ENCODE peak calls at places on chromosome 10, in four cellular contexts. R is Panc1, U is IMR-90, Z is lower lobe of right lung. O is an unnamed sample. For H3K4me1, the result is how much of the 10 kb centered on the place peaks cover.

GRCh38 chr10:34320265-34320664 is 494.8 kb downstream of the PARD3 start:
- DNase-seq in R (no peak), U (no peak), Z (no peak), O (no peak)

GRCh38 chr10:130218181-130218641 is 82.0 kb downstream of the GLRX3 start:
- DNase-seq in R (no peak), U (no peak), Z (no peak), O (peak)

GRCh38 chr10:129548534-129549130 is 81.6 kb downstream of the MGMT start:
- DNase-seq in R (no peak), U (no peak), Z (no peak), O (no peak)

GRCh38 chr10:124450783-124451057 is 885 bp upstream of the NKX1-2 start:
- DNase-seq in R (no peak), U (no peak), Z (no peak), O (no peak)

GRCh38 chr10:86710987-86711236 is 42.6 kb downstream of the LDB3 start:
- DNase-seq in R (no peak), U (no peak), Z (no peak), O (no peak)

GRCh38 chr10:3067045-3067858 is at the start of gene PFKP:
- DNase-seq in R (no peak), U (no peak), Z (no peak), O (no peak)

GRCh38 chr10:112092529-112092928 is 91.0 kb downstream of the GPAM start:
- DNase-seq in R (no peak), U (no peak), Z (no peak), O (no peak)

GRCh38 chr10:86733260-86733671 is 23.2 kb upstream of the BMPR1A start:
- DNase-seq in R (no peak), U (peak), Z (no peak), O (no peak)

GRCh38 chr10:35268791-35269257 is 67.5 kb upstream of the CCNY start:
- DNase-seq in R (no peak), U (no peak), Z (no peak), O (no peak)

GRCh38 chr10:31304261-31304970 is 14.6 kb upstream of the ZEB1 start:
- DNase-seq in R (no peak), U (peak), Z (no peak), O (no peak)

GRCh38 chr10:46026106-46026505 is 4.3 kb downstream of the NCOA4 start:
- DNase-seq in R (no peak), U (no peak), Z (no peak), O (no peak)
- H3K4me1 ChIP-seq in R (half or more), U (under half), Z (half or more), O (half or more)

GRCh38 chr10:97292097-97292861 is at the start of gene ARHGAP19:
- DNase-seq in R (peak), U (peak), Z (peak), O (peak)
- TF ChIP-seq CTCF in R (no peak), U (peak), Z (peak), O (peak)

GRCh38 chr10:80185522-80186299 is 19.6 kb downstream of the ANXA11 start:
- DNase-seq in R (no peak), U (no peak), Z (no peak), O (no peak)

GRCh38 chr10:80186364-80187012 is 18.8 kb downstream of the ANXA11 start:
- DNase-seq in R (no peak), U (no peak), Z (peak), O (no peak)

GRCh38 chr10:80188713-80189112 is 16.6 kb downstream of the ANXA11 start:
- DNase-seq in R (no peak), U (no peak), Z (no peak), O (no peak)

GRCh38 chr10:80187465-80188409 is 17.6 kb downstream of the ANXA11 start:
- DNase-seq in R (no peak), U (no peak), Z (peak), O (no peak)

DNA sequence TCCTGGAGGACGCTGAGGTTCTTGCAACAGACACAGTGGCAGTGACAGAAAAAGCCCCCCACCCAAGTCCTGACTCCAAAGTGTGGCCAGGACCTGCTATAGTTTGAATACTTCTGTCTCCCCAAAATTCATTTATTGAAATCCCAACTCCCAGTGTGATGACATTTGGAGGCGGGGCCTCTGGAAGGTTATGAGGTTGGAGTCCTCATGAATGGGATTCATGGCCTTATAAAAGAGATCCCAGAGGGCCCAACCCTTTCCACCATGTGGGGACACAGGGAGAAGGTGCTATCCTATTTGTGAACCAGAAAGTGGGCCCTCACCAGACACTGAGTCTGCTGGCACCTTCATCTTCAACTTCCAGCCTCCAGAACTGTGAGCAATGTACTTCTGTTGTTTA is 18.3 kb downstream of the ANXA11 start:
- DNase-seq in R (no peak), U (no peak), Z (no peak), O (no peak)
- H3K4me1 ChIP-seq in R (under half), U (under half), Z (half or more), O (half or more)

GRCh38 chr10:46293832-46294640 is 7.2 kb downstream of the ANTXRL start:
- DNase-seq in R (no peak), U (no peak), Z (no peak), O (peak)
- TF ChIP-seq CTCF in R (no peak), U (peak), Z (no peak), O (no peak)

GRCh38 chr10:6068422-6068821 is 6.3 kb upstream of the IL2RA start:
- DNase-seq in R (no peak), U (no peak), Z (peak), O (no peak)
- H3K4me1 ChIP-seq in R (under half), U (under half), Z (half or more), O (half or more)

GRCh38 chr10:108911814-108912541 is 1011.3 kb downstream of the XPNPEP1 start:
- DNase-seq in R (no peak), U (peak), Z (peak), O (peak)
- TF ChIP-seq CTCF in R (peak), U (peak), Z (peak), O (peak)

GRCh38 chr10:46538723-46539426 is 17.6 kb downstream of the GPRIN2 start:
- DNase-seq in R (no peak), U (peak), Z (no peak), O (no peak)
- H3K4me1 ChIP-seq in R (under half), U (under half), Z (under half), O (under half)

DNA sequence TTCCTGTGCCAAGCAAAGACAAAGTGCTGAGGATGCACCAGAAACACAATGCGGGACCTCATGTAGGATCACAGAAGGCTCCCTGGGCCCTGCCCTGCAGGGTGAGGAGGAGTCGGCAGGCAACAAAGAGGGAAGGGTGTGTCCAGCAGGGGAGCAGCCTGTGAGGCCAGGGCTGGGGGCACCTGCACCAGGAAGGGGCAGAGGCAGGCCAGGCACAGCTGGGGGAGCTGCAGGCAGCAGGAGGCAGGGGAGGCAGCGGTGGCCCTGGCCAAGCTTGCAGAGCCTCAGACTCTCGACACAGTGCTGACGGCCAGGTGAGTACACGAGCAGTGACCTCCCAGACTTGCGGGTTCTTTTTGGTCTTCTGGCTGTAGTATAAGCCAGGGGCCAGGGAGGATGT is 123.3 kb downstream of the SLIT1 start:
- DNase-seq in R (no peak), U (no peak), Z (no peak), O (no peak)
- TF ChIP-seq CTCF in R (no peak), U (no peak), Z (no peak), O (no peak)